ENCODE peak calls at places on chromosomes 6 and 20, in five cellular contexts. One of them, this sample, is unnamed.

GRCh38 chr20:46572181-46572580 is 21.7 kb upstream of the OCSTAMP start:
- DNase-seq in tibial artery: no peak
- DNase-seq in nephron progenitor cell: no peak
- DNase-seq in uterus: no peak
- DNase-seq in adrenal gland: no peak
- DNase-seq in this sample: no peak

GRCh38 chr6:144897441-144897921 is 612.3 kb downstream of the UTRN start:
- DNase-seq in tibial artery: no peak
- DNase-seq in nephron progenitor cell: no peak
- DNase-seq in uterus: no peak
- DNase-seq in adrenal gland: no peak
- DNase-seq in this sample: no peak

GRCh38 chr6:138182939-138183791 is 21.4 kb downstream of the ARFGEF3 start:
- DNase-seq in tibial artery: no peak
- DNase-seq in nephron progenitor cell: no peak
- DNase-seq in uterus: no peak
- DNase-seq in adrenal gland: no peak
- DNase-seq in this sample: no peak

GRCh38 chr6:156767603-156768467 is 9.3 kb upstream of the ARID1B start:
- DNase-seq in tibial artery: no peak
- DNase-seq in nephron progenitor cell: no peak
- DNase-seq in uterus: no peak
- DNase-seq in adrenal gland: no peak
- DNase-seq in this sample: no peak

GRCh38 chr6:19995575-19996257 is 158.5 kb downstream of the ID4 start:
- DNase-seq in tibial artery: no peak
- DNase-seq in nephron progenitor cell: no peak
- DNase-seq in uterus: no peak
- DNase-seq in adrenal gland: no peak
- DNase-seq in this sample: no peak

GRCh38 chr6:137705166-137706064 is 161.6 kb upstream of the TNFAIP3 start:
- DNase-seq in tibial artery: peak
- DNase-seq in nephron progenitor cell: peak
- DNase-seq in uterus: peak
- DNase-seq in adrenal gland: peak
- DNase-seq in this sample: peak

GRCh38 chr6:159594750-159595117 is 98.3 kb downstream of the SOD2 start:
- DNase-seq in tibial artery: no peak
- DNase-seq in nephron progenitor cell: no peak
- DNase-seq in uterus: no peak
- DNase-seq in adrenal gland: no peak
- DNase-seq in this sample: no peak

GRCh38 chr6:85498596-85499258 is 48.8 kb downstream of the NT5E start:
- DNase-seq in tibial artery: no peak
- DNase-seq in nephron progenitor cell: no peak
- DNase-seq in uterus: no peak
- DNase-seq in adrenal gland: no peak
- DNase-seq in this sample: no peak

GRCh38 chr6:129744880-129745237 is 34.9 kb upstream of the ARHGAP18 start:
- DNase-seq in tibial artery: no peak
- DNase-seq in nephron progenitor cell: no peak
- DNase-seq in uterus: no peak
- DNase-seq in adrenal gland: no peak
- DNase-seq in this sample: no peak

GRCh38 chr6:1461207-1461606 is 71.8 kb downstream of the FOXF2 start:
- DNase-seq in tibial artery: no peak
- DNase-seq in nephron progenitor cell: no peak
- DNase-seq in uterus: no peak
- DNase-seq in adrenal gland: no peak
- DNase-seq in this sample: no peak

GRCh38 chr20:49672109-49672681 is 41.5 kb downstream of the B4GALT5 start:
- DNase-seq in tibial artery: no peak
- DNase-seq in nephron progenitor cell: no peak
- DNase-seq in uterus: no peak
- DNase-seq in adrenal gland: no peak
- DNase-seq in this sample: no peak

GRCh38 chr20:21063276-21063675 is 42.9 kb downstream of the LINC00237 start:
- DNase-seq in tibial artery: no peak
- DNase-seq in nephron progenitor cell: no peak
- DNase-seq in uterus: no peak
- DNase-seq in adrenal gland: no peak
- DNase-seq in this sample: no peak

GRCh38 chr6:110447761-110448160 is 28.7 kb downstream of the SLC22A16 start:
- DNase-seq in tibial artery: no peak
- DNase-seq in nephron progenitor cell: no peak
- DNase-seq in uterus: no peak
- DNase-seq in adrenal gland: no peak
- DNase-seq in this sample: no peak

GRCh38 chr6:126919947-126920346 is 198.5 kb upstream of the RSPO3 start:
- DNase-seq in tibial artery: no peak
- DNase-seq in nephron progenitor cell: no peak
- DNase-seq in uterus: no peak
- DNase-seq in adrenal gland: no peak
- DNase-seq in this sample: no peak

GRCh38 chr6:3455490-3456394 is 1.1 kb downstream of the SLC22A23 start:
- DNase-seq in tibial artery: no peak
- DNase-seq in nephron progenitor cell: peak
- DNase-seq in uterus: peak
- DNase-seq in adrenal gland: peak
- DNase-seq in this sample: peak

GRCh38 chr20:5630071-5630470 is 120.1 kb upstream of the SHLD1 start:
- DNase-seq in tibial artery: no peak
- DNase-seq in nephron progenitor cell: no peak
- DNase-seq in uterus: no peak
- DNase-seq in adrenal gland: no peak
- DNase-seq in this sample: no peak

GRCh38 chr6:116059713-116060571 is 749 bp downstream of the FRK start:
- DNase-seq in tibial artery: no peak
- DNase-seq in nephron progenitor cell: no peak
- DNase-seq in uterus: no peak
- DNase-seq in adrenal gland: no peak
- DNase-seq in this sample: no peak

GRCh38 chr6:144722925-144723324 is 437.8 kb downstream of the UTRN start:
- DNase-seq in tibial artery: no peak
- DNase-seq in nephron progenitor cell: no peak
- DNase-seq in uterus: no peak
- DNase-seq in adrenal gland: no peak
- DNase-seq in this sample: no peak

GRCh38 chr20:59082077-59082740 is 39.6 kb upstream of the PRELID3B start:
- DNase-seq in tibial artery: no peak
- DNase-seq in nephron progenitor cell: no peak
- DNase-seq in uterus: no peak
- DNase-seq in adrenal gland: no peak
- DNase-seq in this sample: no peak
- TF ChIP-seq CTCF in tibial artery: peak
- TF ChIP-seq CTCF in nephron progenitor cell: peak
- TF ChIP-seq CTCF in uterus: no peak
- TF ChIP-seq CTCF in adrenal gland: peak
- TF ChIP-seq CTCF in this sample: peak

DNA sequence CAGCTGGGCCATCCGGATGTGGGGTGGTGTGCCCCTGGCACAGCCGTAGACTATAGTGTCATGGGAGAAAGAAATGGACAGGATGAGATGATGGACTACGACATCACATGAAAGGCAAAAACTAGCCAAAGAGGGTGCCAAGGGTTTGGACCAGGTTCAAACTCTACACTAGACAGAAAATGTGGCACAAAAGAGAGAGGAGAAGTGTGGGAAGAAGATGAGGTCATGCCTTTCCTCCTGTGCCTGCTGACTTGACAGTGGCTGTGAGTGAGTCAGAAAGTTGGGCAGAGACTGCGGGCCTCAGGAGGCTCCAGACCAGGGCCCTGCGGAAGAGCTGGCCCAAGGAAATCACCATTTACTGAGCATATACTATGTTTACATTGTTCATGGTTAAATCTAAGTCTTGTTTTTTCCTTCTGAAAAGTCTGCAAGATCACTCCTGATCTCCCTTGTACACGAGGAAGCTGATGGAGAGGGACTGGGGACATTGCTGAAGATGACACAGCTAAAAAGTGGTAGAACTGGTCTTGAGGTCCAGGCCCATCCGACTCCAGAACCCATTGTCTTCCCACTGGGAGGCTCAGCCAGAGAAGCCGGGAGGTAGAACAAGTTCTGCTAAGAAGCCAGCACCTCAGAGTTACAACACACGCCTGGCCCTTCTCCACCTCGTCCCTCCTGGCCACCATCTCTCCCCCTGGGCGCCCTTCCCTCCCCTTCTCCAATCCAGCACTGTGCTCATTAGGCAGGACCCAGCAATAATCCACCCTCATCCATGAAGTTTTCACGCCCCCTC is 35.7 kb downstream of the CNKSR3 start:
- DNase-seq in tibial artery: no peak
- DNase-seq in nephron progenitor cell: no peak
- DNase-seq in uterus: no peak
- DNase-seq in adrenal gland: peak
- DNase-seq in this sample: no peak
- TF ChIP-seq CTCF in tibial artery: no peak
- TF ChIP-seq CTCF in nephron progenitor cell: no peak
- TF ChIP-seq CTCF in uterus: no peak
- TF ChIP-seq CTCF in adrenal gland: no peak
- TF ChIP-seq CTCF in this sample: no peak

DNA sequence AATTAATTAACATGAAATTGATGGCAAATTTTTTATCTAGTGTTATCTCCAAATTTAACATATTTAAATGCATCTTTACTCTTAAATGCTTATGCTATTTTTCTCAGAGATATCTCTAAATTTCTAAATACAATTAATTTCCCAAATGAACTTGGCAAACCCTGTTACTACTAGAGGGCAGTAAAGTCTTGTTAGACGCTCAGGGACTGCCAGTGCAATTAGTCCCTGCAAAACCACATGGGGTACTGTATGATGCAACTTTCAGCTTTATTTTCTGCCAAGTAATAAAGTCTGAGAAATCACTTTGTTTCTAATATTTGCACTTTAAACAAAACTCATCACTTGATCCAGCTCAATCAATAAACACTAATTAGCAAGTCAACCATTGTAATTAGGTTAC is 76.0 kb upstream of the ADGRB3 start:
- DNase-seq in tibial artery: no peak
- DNase-seq in nephron progenitor cell: no peak
- DNase-seq in uterus: no peak
- DNase-seq in adrenal gland: no peak
- DNase-seq in this sample: no peak
- TF ChIP-seq CTCF in tibial artery: no peak
- TF ChIP-seq CTCF in nephron progenitor cell: no peak
- TF ChIP-seq CTCF in uterus: no peak
- TF ChIP-seq CTCF in adrenal gland: no peak
- TF ChIP-seq CTCF in this sample: no peak

GRCh38 chr20:45111799-45112471 is 3.0 kb downstream of the WFDC5 start:
- DNase-seq in tibial artery: no peak
- DNase-seq in nephron progenitor cell: peak
- DNase-seq in uterus: no peak
- DNase-seq in adrenal gland: no peak
- DNase-seq in this sample: no peak
- TF ChIP-seq CTCF in tibial artery: peak
- TF ChIP-seq CTCF in nephron progenitor cell: peak
- TF ChIP-seq CTCF in uterus: no peak
- TF ChIP-seq CTCF in adrenal gland: peak
- TF ChIP-seq CTCF in this sample: peak

GRCh38 chr20:4327956-4328355 is 312.6 kb upstream of the RNF24 start:
- DNase-seq in tibial artery: no peak
- DNase-seq in nephron progenitor cell: no peak
- DNase-seq in uterus: no peak
- DNase-seq in adrenal gland: no peak
- DNase-seq in this sample: no peak

GRCh38 chr20:4335722-4336121 is 320.4 kb upstream of the RNF24 start:
- DNase-seq in tibial artery: no peak
- DNase-seq in nephron progenitor cell: no peak
- DNase-seq in uterus: no peak
- DNase-seq in adrenal gland: no peak
- DNase-seq in this sample: no peak

GRCh38 chr20:4329232-4329631 is 313.9 kb upstream of the RNF24 start:
- DNase-seq in tibial artery: no peak
- DNase-seq in nephron progenitor cell: no peak
- DNase-seq in uterus: no peak
- DNase-seq in adrenal gland: no peak
- DNase-seq in this sample: no peak

GRCh38 chr20:4328541-4328940 is 313.2 kb upstream of the RNF24 start:
- DNase-seq in tibial artery: no peak
- DNase-seq in nephron progenitor cell: no peak
- DNase-seq in uterus: no peak
- DNase-seq in adrenal gland: no peak
- DNase-seq in this sample: no peak

GRCh38 chr20:4332466-4332865 is 317.1 kb upstream of the RNF24 start:
- DNase-seq in tibial artery: no peak
- DNase-seq in nephron progenitor cell: no peak
- DNase-seq in uterus: no peak
- DNase-seq in adrenal gland: no peak
- DNase-seq in this sample: no peak
- TF ChIP-seq CTCF in tibial artery: no peak
- TF ChIP-seq CTCF in nephron progenitor cell: no peak
- TF ChIP-seq CTCF in uterus: no peak
- TF ChIP-seq CTCF in adrenal gland: no peak
- TF ChIP-seq CTCF in this sample: no peak

DNA sequence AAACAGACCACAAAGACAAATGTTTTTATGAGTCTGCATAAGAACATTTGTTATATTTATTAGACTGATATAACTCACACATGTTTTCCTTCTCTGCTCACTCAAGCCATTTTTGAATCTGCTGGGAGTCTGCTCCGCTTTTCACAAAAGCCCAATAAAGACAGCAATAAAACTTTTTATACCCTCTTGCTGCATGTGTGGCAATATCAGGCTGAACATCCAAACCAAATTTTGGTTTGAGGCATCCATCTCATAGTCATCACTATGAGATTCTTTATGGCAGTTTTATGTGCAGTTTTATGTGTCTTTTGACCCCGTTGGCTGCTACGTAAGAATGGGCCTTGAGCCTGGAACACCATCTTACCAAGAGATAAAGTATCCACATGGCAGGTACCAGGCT is 1276.8 kb upstream of the ADGRB3 start:
- DNase-seq in tibial artery: no peak
- DNase-seq in nephron progenitor cell: no peak
- DNase-seq in uterus: peak
- DNase-seq in adrenal gland: no peak
- DNase-seq in this sample: no peak
- TF ChIP-seq CTCF in tibial artery: no peak
- TF ChIP-seq CTCF in nephron progenitor cell: no peak
- TF ChIP-seq CTCF in uterus: no peak
- TF ChIP-seq CTCF in adrenal gland: no peak
- TF ChIP-seq CTCF in this sample: no peak

GRCh38 chr6:133286765-133287164 is 45.6 kb downstream of the EYA4 start:
- DNase-seq in tibial artery: no peak
- DNase-seq in nephron progenitor cell: no peak
- DNase-seq in uterus: no peak
- DNase-seq in adrenal gland: no peak
- DNase-seq in this sample: no peak
- TF ChIP-seq CTCF in tibial artery: no peak
- TF ChIP-seq CTCF in nephron progenitor cell: peak
- TF ChIP-seq CTCF in uterus: no peak
- TF ChIP-seq CTCF in adrenal gland: no peak
- TF ChIP-seq CTCF in this sample: peak